ENCODE peak calls at places on chromosomes 16 and 17, in four cellular contexts. One of them, this sample, is unnamed.

GRCh38 chr16:86052115-86052670 is 153.2 kb downstream of the IRF8 start:
- DNase-seq in SJCRH30: no peak
- DNase-seq in tibial artery: no peak
- DNase-seq in HCT116: no peak
- DNase-seq in this sample: no peak

GRCh38 chr16:49000594-49000993 is 281.0 kb downstream of the CBLN1 start:
- DNase-seq in tibial artery: no peak
- DNase-seq in HCT116: peak; percentile 26
- DNase-seq in SJCRH30: peak; percentile 10
- DNase-seq in this sample: no peak

GRCh38 chr16:31071861-31072260 is 2.2 kb downstream of the ZNF668 start:
- DNase-seq in HCT116: no peak
- DNase-seq in tibial artery: no peak
- DNase-seq in SJCRH30: peak; percentile 99
- DNase-seq in this sample: no peak

GRCh38 chr17:52938623-52939230 is 780.2 kb upstream of the CA10 start:
- DNase-seq in tibial artery: no peak
- DNase-seq in SJCRH30: no peak
- DNase-seq in HCT116: no peak
- DNase-seq in this sample: no peak

GRCh38 chr16:25297151-25297787 is 39.6 kb upstream of the ZKSCAN2 start:
- DNase-seq in HCT116: no peak
- DNase-seq in SJCRH30: no peak
- DNase-seq in tibial artery: no peak
- DNase-seq in this sample: no peak

GRCh38 chr17:46194393-46195216 is 1.4 kb upstream of the KANSL1 start:
- DNase-seq in tibial artery: no peak
- DNase-seq in HCT116: peak; percentile 39
- DNase-seq in SJCRH30: peak; percentile 69
- DNase-seq in this sample: no peak

GRCh38 chr16:72763927-72764628 is 283.9 kb downstream of the ZFHX3 start:
- DNase-seq in SJCRH30: peak; percentile 12
- DNase-seq in HCT116: no peak
- DNase-seq in tibial artery: no peak
- DNase-seq in this sample: no peak

GRCh38 chr17:59634632-59635561 is 15.2 kb downstream of the CLTC start:
- DNase-seq in HCT116: no peak
- DNase-seq in SJCRH30: no peak
- DNase-seq in tibial artery: no peak
- DNase-seq in this sample: no peak

GRCh38 chr16:53093162-53093744 is 38.5 kb downstream of the CHD9 start:
- DNase-seq in tibial artery: no peak
- DNase-seq in HCT116: no peak
- DNase-seq in SJCRH30: no peak
- DNase-seq in this sample: no peak

GRCh38 chr16:5580320-5580719 is 482.7 kb upstream of the EEF2KMT start:
- DNase-seq in SJCRH30: no peak
- DNase-seq in HCT116: no peak
- DNase-seq in tibial artery: no peak
- DNase-seq in this sample: no peak

GRCh38 chr16:53664724-53665345 is 38.8 kb downstream of the RPGRIP1L start:
- DNase-seq in tibial artery: peak; percentile 44
- DNase-seq in SJCRH30: no peak
- DNase-seq in HCT116: no peak
- DNase-seq in this sample: peak; percentile 50

GRCh38 chr16:25045696-25046381 is 30.7 kb upstream of the ARHGAP17 start:
- DNase-seq in HCT116: no peak
- DNase-seq in SJCRH30: no peak
- DNase-seq in tibial artery: no peak
- DNase-seq in this sample: no peak

GRCh38 chr16:1538804-1539520 is 5.5 kb downstream of the TMEM204 start:
- DNase-seq in HCT116: no peak
- DNase-seq in tibial artery: no peak
- DNase-seq in SJCRH30: no peak
- DNase-seq in this sample: no peak

GRCh38 chr16:65793781-65794180 is 572.7 kb upstream of the CDH5 start:
- DNase-seq in tibial artery: no peak
- DNase-seq in HCT116: no peak
- DNase-seq in SJCRH30: no peak
- DNase-seq in this sample: no peak

GRCh38 chr17:70017112-70017511 is 57.9 kb upstream of the KCNJ16 start:
- DNase-seq in HCT116: no peak
- DNase-seq in tibial artery: no peak
- DNase-seq in SJCRH30: no peak
- DNase-seq in this sample: no peak

GRCh38 chr16:67641779-67642708 is 2.9 kb upstream of the CARMIL2 start:
- DNase-seq in HCT116: no peak
- DNase-seq in SJCRH30: no peak
- DNase-seq in tibial artery: peak; percentile 61
- DNase-seq in this sample: no peak

GRCh38 chr16:27778926-27779570 is 229.1 kb downstream of the KATNIP start:
- DNase-seq in HCT116: no peak
- DNase-seq in SJCRH30: no peak
- DNase-seq in tibial artery: no peak
- DNase-seq in this sample: no peak

GRCh38 chr17:83180996-83181481 is 101.6 kb downstream of the METRNL start:
- DNase-seq in HCT116: no peak
- DNase-seq in SJCRH30: no peak
- DNase-seq in tibial artery: no peak
- DNase-seq in this sample: no peak

GRCh38 chr16:28899882-28900600 is 21.8 kb downstream of the ATP2A1 start:
- DNase-seq in SJCRH30: no peak
- DNase-seq in HCT116: no peak
- DNase-seq in tibial artery: no peak
- DNase-seq in this sample: no peak
- H3K27ac ChIP-seq in SJCRH30: no peak overlapping the region
- H3K27ac ChIP-seq in HCT116: no peak overlapping the region
- H3K27ac ChIP-seq in tibial artery: no peak overlapping the region
- H3K27ac ChIP-seq in this sample: no peak overlapping the region

GRCh38 chr17:2852211-2852610 is 56.0 kb downstream of the RAP1GAP2 start:
- DNase-seq in tibial artery: no peak
- DNase-seq in HCT116: no peak
- DNase-seq in SJCRH30: no peak
- DNase-seq in this sample: no peak
- H3K4me3 ChIP-seq in tibial artery: peak overlapping the region; percentile 56
- H3K4me3 ChIP-seq in HCT116: no peak overlapping the region
- H3K4me3 ChIP-seq in SJCRH30: no peak overlapping the region
- H3K4me3 ChIP-seq in this sample: no peak overlapping the region

GRCh38 chr17:76270127-76270592 is 5.0 kb downstream of the UBALD2 start:
- DNase-seq in tibial artery: no peak
- DNase-seq in SJCRH30: no peak
- DNase-seq in HCT116: no peak
- DNase-seq in this sample: no peak
- H3K27ac ChIP-seq in tibial artery: no peak overlapping the region
- H3K27ac ChIP-seq in SJCRH30: peak overlapping the region; percentile 34
- H3K27ac ChIP-seq in HCT116: no peak overlapping the region
- H3K27ac ChIP-seq in this sample: no peak overlapping the region

GRCh38 chr17:79748296-79749099 is 17.8 kb downstream of the ENPP7 start:
- DNase-seq in HCT116: no peak
- DNase-seq in SJCRH30: no peak
- DNase-seq in tibial artery: no peak
- DNase-seq in this sample: no peak
- H3K4me3 ChIP-seq in HCT116: no peak overlapping the region
- H3K4me3 ChIP-seq in SJCRH30: no peak overlapping the region
- H3K4me3 ChIP-seq in tibial artery: no peak overlapping the region
- H3K4me3 ChIP-seq in this sample: no peak overlapping the region

This sample was measured in AG04450.